ENCODE peak calls at places on chromosome 14, in seven cellular contexts. One of them, this sample, is unnamed.

GRCh38 chr14:100445436-100446088 is 122.4 kb downstream of the SLC25A47 start:
- DNase-seq in HCT116: no peak
- DNase-seq in PC-3: peak
- DNase-seq in IMR-90: no peak
- DNase-seq in fibroblast of lung: no peak
- DNase-seq in DND-41: no peak
- DNase-seq in GM23248: peak
- DNase-seq in this sample: no peak

GRCh38 chr14:23633160-23633701 is 2.9 kb upstream of the DHRS2 start:
- DNase-seq in DND-41: no peak
- DNase-seq in PC-3: no peak
- DNase-seq in fibroblast of lung: no peak
- DNase-seq in HCT116: no peak
- DNase-seq in GM23248: no peak
- DNase-seq in IMR-90: no peak
- DNase-seq in this sample: no peak

GRCh38 chr14:29475641-29476040 is 452.0 kb downstream of the PRKD1 start:
- DNase-seq in DND-41: no peak
- DNase-seq in HCT116: no peak
- DNase-seq in GM23248: peak
- DNase-seq in PC-3: peak
- DNase-seq in fibroblast of lung: no peak
- DNase-seq in IMR-90: no peak
- DNase-seq in this sample: peak

GRCh38 chr14:56195219-56195618 is 77.0 kb downstream of the PELI2 start:
- DNase-seq in DND-41: peak
- DNase-seq in fibroblast of lung: no peak
- DNase-seq in GM23248: no peak
- DNase-seq in IMR-90: no peak
- DNase-seq in HCT116: no peak
- DNase-seq in PC-3: no peak
- DNase-seq in this sample: no peak

GRCh38 chr14:37230551-37231194 is 32.9 kb downstream of the MIPOL1 start:
- DNase-seq in IMR-90: peak
- DNase-seq in PC-3: peak
- DNase-seq in DND-41: no peak
- DNase-seq in GM23248: peak
- DNase-seq in HCT116: peak
- DNase-seq in fibroblast of lung: peak
- DNase-seq in this sample: peak

GRCh38 chr14:89621009-89621421 is 204.0 kb upstream of the FOXN3 start:
- DNase-seq in IMR-90: no peak
- DNase-seq in GM23248: no peak
- DNase-seq in HCT116: no peak
- DNase-seq in PC-3: no peak
- DNase-seq in DND-41: no peak
- DNase-seq in fibroblast of lung: no peak
- DNase-seq in this sample: no peak

GRCh38 chr14:77582511-77582910 is 33.9 kb downstream of the SPTLC2 start:
- DNase-seq in GM23248: no peak
- DNase-seq in fibroblast of lung: no peak
- DNase-seq in PC-3: no peak
- DNase-seq in DND-41: no peak
- DNase-seq in IMR-90: peak
- DNase-seq in HCT116: no peak
- DNase-seq in this sample: no peak

GRCh38 chr14:61627612-61628011 is 67.7 kb upstream of the HIF1A start:
- DNase-seq in PC-3: no peak
- DNase-seq in HCT116: no peak
- DNase-seq in GM23248: no peak
- DNase-seq in DND-41: no peak
- DNase-seq in IMR-90: no peak
- DNase-seq in fibroblast of lung: no peak
- DNase-seq in this sample: no peak

GRCh38 chr14:37591311-37591940 is 3.6 kb downstream of the FOXA1 start:
- DNase-seq in IMR-90: no peak
- DNase-seq in PC-3: peak
- DNase-seq in HCT116: no peak
- DNase-seq in DND-41: no peak
- DNase-seq in GM23248: no peak
- DNase-seq in fibroblast of lung: no peak
- DNase-seq in this sample: no peak

GRCh38 chr14:73996731-73997107 is 22.4 kb downstream of the ENTPD5 start:
- DNase-seq in PC-3: no peak
- DNase-seq in fibroblast of lung: no peak
- DNase-seq in DND-41: no peak
- DNase-seq in GM23248: no peak
- DNase-seq in IMR-90: no peak
- DNase-seq in HCT116: no peak
- DNase-seq in this sample: no peak
- H3K9ac ChIP-seq in PC-3: no peak
- H3K9ac ChIP-seq in fibroblast of lung: no peak
- H3K9ac ChIP-seq in DND-41: no peak
- H3K9ac ChIP-seq in GM23248: no peak
- H3K9ac ChIP-seq in IMR-90: no peak
- H3K9ac ChIP-seq in HCT116: no peak
- H3K9ac ChIP-seq in this sample: no peak

GRCh38 chr14:102439556-102439955 is 70.0 kb downstream of the ANKRD9 start:
- DNase-seq in fibroblast of lung: no peak
- DNase-seq in DND-41: no peak
- DNase-seq in IMR-90: no peak
- DNase-seq in GM23248: no peak
- DNase-seq in HCT116: no peak
- DNase-seq in PC-3: no peak
- DNase-seq in this sample: no peak
- H3K9ac ChIP-seq in fibroblast of lung: no peak
- H3K9ac ChIP-seq in DND-41: no peak
- H3K9ac ChIP-seq in IMR-90: no peak
- H3K9ac ChIP-seq in GM23248: no peak
- H3K9ac ChIP-seq in HCT116: no peak
- H3K9ac ChIP-seq in PC-3: no peak
- H3K9ac ChIP-seq in this sample: no peak

DNA sequence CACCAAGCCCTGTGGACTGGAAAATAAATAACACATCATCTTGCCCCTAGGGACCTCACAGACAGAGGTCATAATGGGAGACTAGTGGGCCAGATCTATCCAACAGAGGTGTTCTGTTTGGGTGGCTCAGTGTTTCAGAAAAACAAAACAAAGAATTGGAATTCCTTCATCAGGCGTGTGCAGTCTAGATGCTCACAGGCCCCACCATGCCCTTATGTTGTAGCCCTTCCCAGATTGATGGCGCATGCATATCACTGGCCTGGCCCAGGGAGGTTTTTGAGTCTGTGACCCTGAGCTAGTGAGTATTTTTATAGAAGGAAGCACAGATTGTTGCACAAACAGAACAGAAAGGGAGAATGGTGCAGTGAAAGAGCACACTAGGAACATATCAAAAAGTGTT is 859.6 kb downstream of the BCL11B start:
- DNase-seq in GM23248: no peak
- DNase-seq in IMR-90: no peak
- DNase-seq in PC-3: no peak
- DNase-seq in HCT116: no peak
- DNase-seq in fibroblast of lung: no peak
- DNase-seq in DND-41: no peak
- DNase-seq in this sample: no peak
- H3K9ac ChIP-seq in GM23248: no peak
- H3K9ac ChIP-seq in IMR-90: no peak
- H3K9ac ChIP-seq in PC-3: no peak
- H3K9ac ChIP-seq in HCT116: no peak
- H3K9ac ChIP-seq in fibroblast of lung: no peak
- H3K9ac ChIP-seq in DND-41: no peak
- H3K9ac ChIP-seq in this sample: no peak

DNA sequence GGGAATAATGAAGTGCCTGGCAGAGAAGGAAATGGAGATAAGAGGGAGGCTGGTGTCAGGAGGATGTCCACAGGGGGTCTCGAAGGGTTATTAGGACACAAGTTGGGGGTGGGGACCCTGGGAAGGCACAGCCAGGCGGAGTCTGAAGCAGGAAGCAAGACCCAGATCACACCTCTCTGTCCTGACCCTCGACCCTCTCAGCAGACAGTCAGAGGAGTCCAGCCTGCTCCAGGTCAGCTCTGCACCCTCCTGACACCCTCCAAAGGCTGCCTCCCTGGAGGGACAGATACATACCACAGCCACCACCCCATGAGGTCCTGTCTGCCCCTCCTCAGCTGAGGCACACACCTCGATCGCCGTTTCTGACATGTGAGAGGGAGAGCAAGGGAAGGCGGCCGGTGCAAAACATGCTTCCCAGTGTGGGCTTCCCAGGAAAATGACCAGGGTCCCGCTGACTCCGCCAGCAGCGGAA is 9.0 kb downstream of the BCL11B start:
- DNase-seq in PC-3: no peak
- DNase-seq in GM23248: no peak
- DNase-seq in DND-41: no peak
- DNase-seq in IMR-90: no peak
- DNase-seq in HCT116: no peak
- DNase-seq in fibroblast of lung: no peak
- DNase-seq in this sample: no peak
- H3K9ac ChIP-seq in PC-3: no peak
- H3K9ac ChIP-seq in GM23248: no peak
- H3K9ac ChIP-seq in DND-41: peak
- H3K9ac ChIP-seq in IMR-90: no peak
- H3K9ac ChIP-seq in HCT116: no peak
- H3K9ac ChIP-seq in fibroblast of lung: no peak
- H3K9ac ChIP-seq in this sample: peak

GRCh38 chr14:98189077-98189476 is 1082.9 kb downstream of the BCL11B start:
- DNase-seq in fibroblast of lung: no peak
- DNase-seq in PC-3: no peak
- DNase-seq in HCT116: no peak
- DNase-seq in IMR-90: no peak
- DNase-seq in GM23248: no peak
- DNase-seq in DND-41: peak
- DNase-seq in this sample: no peak

GRCh38 chr14:98187302-98187701 is 1084.7 kb downstream of the BCL11B start:
- DNase-seq in DND-41: peak
- DNase-seq in fibroblast of lung: no peak
- DNase-seq in GM23248: no peak
- DNase-seq in PC-3: no peak
- DNase-seq in HCT116: no peak
- DNase-seq in IMR-90: no peak
- DNase-seq in this sample: no peak

GRCh38 chr14:98189521-98189920 is 1082.5 kb downstream of the BCL11B start:
- DNase-seq in fibroblast of lung: no peak
- DNase-seq in HCT116: no peak
- DNase-seq in IMR-90: no peak
- DNase-seq in PC-3: no peak
- DNase-seq in GM23248: no peak
- DNase-seq in DND-41: peak
- DNase-seq in this sample: no peak

GRCh38 chr14:98192946-98193345 is 1079.1 kb downstream of the BCL11B start:
- DNase-seq in fibroblast of lung: no peak
- DNase-seq in DND-41: no peak
- DNase-seq in HCT116: no peak
- DNase-seq in IMR-90: no peak
- DNase-seq in PC-3: no peak
- DNase-seq in GM23248: no peak
- DNase-seq in this sample: no peak

GRCh38 chr14:98189944-98190343 is 1082.1 kb downstream of the BCL11B start:
- DNase-seq in GM23248: no peak
- DNase-seq in DND-41: peak
- DNase-seq in IMR-90: no peak
- DNase-seq in HCT116: no peak
- DNase-seq in fibroblast of lung: no peak
- DNase-seq in PC-3: no peak
- DNase-seq in this sample: no peak
- H3K9ac ChIP-seq in GM23248: no peak
- H3K9ac ChIP-seq in DND-41: peak
- H3K9ac ChIP-seq in IMR-90: no peak
- H3K9ac ChIP-seq in HCT116: no peak
- H3K9ac ChIP-seq in fibroblast of lung: no peak
- H3K9ac ChIP-seq in PC-3: no peak
- H3K9ac ChIP-seq in this sample: no peak

GRCh38 chr14:76330411-76331327 is 45.3 kb upstream of the ESRRB start:
- DNase-seq in HCT116: no peak
- DNase-seq in fibroblast of lung: no peak
- DNase-seq in GM23248: no peak
- DNase-seq in DND-41: no peak
- DNase-seq in IMR-90: no peak
- DNase-seq in PC-3: no peak
- DNase-seq in this sample: no peak

GRCh38 chr14:76329951-76330350 is 46.0 kb upstream of the ESRRB start:
- DNase-seq in PC-3: no peak
- DNase-seq in IMR-90: no peak
- DNase-seq in GM23248: no peak
- DNase-seq in HCT116: no peak
- DNase-seq in DND-41: no peak
- DNase-seq in fibroblast of lung: no peak
- DNase-seq in this sample: no peak

GRCh38 chr14:76331328-76332011 is 44.5 kb upstream of the ESRRB start:
- DNase-seq in fibroblast of lung: no peak
- DNase-seq in IMR-90: no peak
- DNase-seq in DND-41: no peak
- DNase-seq in PC-3: no peak
- DNase-seq in HCT116: no peak
- DNase-seq in GM23248: no peak
- DNase-seq in this sample: no peak

GRCh38 chr14:76328457-76329137 is 47.3 kb upstream of the ESRRB start:
- DNase-seq in GM23248: no peak
- DNase-seq in HCT116: no peak
- DNase-seq in fibroblast of lung: no peak
- DNase-seq in PC-3: no peak
- DNase-seq in DND-41: no peak
- DNase-seq in IMR-90: no peak
- DNase-seq in this sample: no peak

DNA sequence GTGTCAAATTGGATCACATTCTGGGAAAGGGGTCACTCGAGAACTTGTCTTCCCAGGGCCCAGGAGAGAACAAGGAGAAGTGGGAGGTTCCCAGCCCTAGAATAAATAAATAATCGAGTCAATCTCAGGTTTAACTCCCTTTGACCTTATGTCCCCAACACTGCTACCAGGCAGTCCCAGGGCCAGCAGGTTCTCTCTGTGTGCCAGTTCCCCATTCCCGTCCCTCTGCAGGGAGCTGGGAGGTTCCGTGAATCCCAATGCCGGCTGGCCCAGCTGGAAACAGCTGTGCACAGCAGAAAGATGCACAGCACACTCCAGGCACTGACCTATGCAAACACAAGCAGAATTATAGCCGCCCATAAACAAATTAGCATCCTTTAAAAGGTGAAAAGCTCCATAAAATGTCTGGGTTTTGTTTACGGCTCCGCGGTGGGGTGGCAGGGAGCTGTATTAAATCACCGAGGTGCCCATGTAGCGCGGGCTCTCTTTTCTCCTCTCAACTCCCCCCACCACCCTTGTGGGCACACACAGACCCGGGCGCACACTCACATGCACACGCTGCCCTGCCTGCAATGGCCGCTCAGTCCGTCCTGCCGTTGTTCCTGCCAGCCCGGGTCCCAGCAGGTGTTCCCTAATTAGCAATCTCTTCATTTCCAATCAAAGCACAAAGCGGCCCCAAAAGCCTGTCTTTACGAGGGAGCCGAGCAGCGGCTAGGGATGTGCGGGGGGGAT is 46.6 kb upstream of the ESRRB start:
- DNase-seq in DND-41: no peak
- DNase-seq in PC-3: no peak
- DNase-seq in IMR-90: no peak
- DNase-seq in fibroblast of lung: no peak
- DNase-seq in HCT116: no peak
- DNase-seq in GM23248: no peak
- DNase-seq in this sample: no peak
- H3K9ac ChIP-seq in DND-41: no peak
- H3K9ac ChIP-seq in PC-3: no peak
- H3K9ac ChIP-seq in IMR-90: no peak
- H3K9ac ChIP-seq in fibroblast of lung: no peak
- H3K9ac ChIP-seq in HCT116: no peak
- H3K9ac ChIP-seq in GM23248: no peak
- H3K9ac ChIP-seq in this sample: no peak

GRCh38 chr14:60348211-60348610 is 99.2 kb downstream of the PPM1A start:
- DNase-seq in IMR-90: no peak
- DNase-seq in DND-41: no peak
- DNase-seq in PC-3: no peak
- DNase-seq in HCT116: no peak
- DNase-seq in fibroblast of lung: no peak
- DNase-seq in GM23248: no peak
- DNase-seq in this sample: no peak
- H3K9ac ChIP-seq in IMR-90: no peak
- H3K9ac ChIP-seq in DND-41: no peak
- H3K9ac ChIP-seq in PC-3: no peak
- H3K9ac ChIP-seq in HCT116: no peak
- H3K9ac ChIP-seq in fibroblast of lung: no peak
- H3K9ac ChIP-seq in GM23248: no peak
- H3K9ac ChIP-seq in this sample: no peak

This sample was measured in keratinocyte.